ENCODE peak calls at places on chromosomes 6 and 20, in four cellular contexts. V is IMR-90; O is body of pancreas; T is CD4-positive, CD25-positive, alpha-beta regulatory T cell. N is an unnamed sample. For H3K4me1 and H3K36me3, the result is how much of the 10 kb centered on the place peaks cover.

GRCh38 chr20:41222703-41223102 is 85.4 kb downstream of the PLCG1 start:
- DNase-seq in O (no peak), T (no peak), V (peak), N (no peak)

GRCh38 chr6:113909224-113909856 is 52.2 kb downstream of the MARCKS start:
- DNase-seq in O (no peak), T (no peak), V (peak), N (no peak)

GRCh38 chr6:105785412-105785811 is 300.7 kb upstream of the PRDM1 start:
- DNase-seq in T (no peak), V (no peak), O (no peak), N (no peak)

GRCh38 chr6:150361876-150362275 is 6.9 kb upstream of the IYD start:
- DNase-seq in T (no peak), O (no peak), V (no peak), N (no peak)

GRCh38 chr6:55210952-55211351 is 36.6 kb downstream of the HCRTR2 start:
- DNase-seq in V (no peak), O (no peak), T (no peak), N (no peak)

GRCh38 chr6:47736083-47736700 is 37.8 kb downstream of the ADGRF4 start:
- DNase-seq in V (no peak), T (no peak), O (no peak), N (peak)

GRCh38 chr20:373171-373890 is 7.2 kb upstream of the TRIB3 start:
- DNase-seq in V (peak), O (no peak), T (no peak), N (no peak)

GRCh38 chr20:40175296-40175695 is 513.7 kb downstream of the MAFB start:
- DNase-seq in V (no peak), O (no peak), T (no peak), N (no peak)

GRCh38 chr6:114785235-114786127 is 442.7 kb upstream of the HS3ST5 start:
- DNase-seq in O (no peak), V (no peak), T (no peak), N (no peak)

GRCh38 chr6:113293106-113293505 is 564.0 kb upstream of the MARCKS start:
- DNase-seq in V (no peak), T (no peak), O (no peak), N (no peak)

GRCh38 chr6:139257291-139257690 is 34.5 kb downstream of the TXLNB start:
- DNase-seq in T (no peak), V (no peak), O (no peak), N (no peak)

GRCh38 chr6:139265512-139266190 is 26.1 kb downstream of the TXLNB start:
- DNase-seq in O (no peak), V (no peak), T (no peak), N (no peak)

GRCh38 chr6:139257821-139258398 is 33.9 kb downstream of the TXLNB start:
- DNase-seq in T (no peak), V (no peak), O (no peak), N (no peak)

GRCh38 chr6:139262519-139263300 is 29.1 kb downstream of the TXLNB start:
- DNase-seq in T (no peak), O (no peak), V (peak), N (no peak)
- H3K4me3 ChIP-seq in T (peak), O (no peak), V (no peak), N (no peak)

DNA sequence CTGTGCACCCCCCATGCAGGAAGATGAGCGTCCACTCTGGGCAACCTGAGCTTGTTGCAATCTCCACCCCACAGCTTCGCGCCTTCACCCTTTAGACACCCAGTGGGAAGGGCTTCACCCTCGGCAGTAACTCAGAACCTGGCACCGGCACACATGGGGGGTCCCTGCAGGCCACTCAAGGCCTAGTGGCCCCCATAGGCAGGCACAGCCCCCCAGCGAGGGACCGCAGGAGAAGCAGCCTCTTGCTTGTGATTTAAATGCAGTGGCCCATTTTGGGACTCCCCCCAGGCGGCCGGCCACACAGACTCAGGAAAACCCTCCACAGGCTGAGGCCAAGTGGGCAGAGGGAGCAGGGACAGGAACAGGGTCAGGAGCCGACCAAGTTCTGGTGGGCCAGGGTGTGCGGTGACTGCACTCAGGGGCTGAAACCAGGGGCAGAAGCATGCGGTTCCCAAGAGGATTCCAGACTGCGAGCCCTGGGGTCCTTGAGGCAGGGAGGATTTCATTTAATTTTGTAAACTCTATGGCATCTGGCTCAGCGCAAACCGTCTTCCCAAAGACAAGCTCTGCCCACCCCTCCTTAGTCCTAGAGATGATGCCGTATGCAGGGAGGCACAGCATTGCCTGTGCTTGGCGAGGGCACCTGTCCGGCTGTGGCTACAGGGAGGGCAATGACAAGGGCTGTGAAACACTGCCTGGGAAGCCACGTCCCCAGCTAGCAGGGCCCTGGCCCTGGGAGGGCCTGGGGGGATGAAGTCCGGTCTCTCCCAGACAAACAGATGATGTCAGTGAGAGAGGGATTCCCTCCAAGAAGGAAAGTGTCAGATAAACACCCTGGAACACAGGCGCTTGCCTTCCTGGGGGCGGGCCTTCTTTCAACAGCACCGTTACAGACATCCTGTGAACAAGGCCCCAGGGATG is 52.9 kb upstream of the GPR31 start:
- DNase-seq in V (no peak), O (no peak), T (no peak), N (no peak)
- H3K4me1 ChIP-seq in V (under half), O (under half), T (under half), N (under half)

GRCh38 chr6:37174196-37174514 is 4.2 kb downstream of the PIM1 start:
- DNase-seq in V (no peak), T (no peak), O (no peak), N (no peak)

GRCh38 chr6:37176268-37177082 is 6.5 kb downstream of the PIM1 start:
- DNase-seq in T (no peak), V (no peak), O (no peak), N (no peak)

GRCh38 chr6:37177083-37177949 is 7.4 kb downstream of the PIM1 start:
- DNase-seq in V (no peak), O (no peak), T (no peak), N (no peak)

GRCh38 chr6:37174515-37175331 is 4.8 kb downstream of the PIM1 start:
- DNase-seq in T (no peak), V (no peak), O (no peak), N (no peak)

GRCh38 chr6:37175332-37176267 is 5.6 kb downstream of the PIM1 start:
- DNase-seq in V (no peak), O (no peak), T (no peak), N (no peak)
- H3K36me3 ChIP-seq in V (under half), O (under half), T (under half), N (under half)

GRCh38 chr6:143775326-143775725 is 67.8 kb upstream of the LTV1 start:
- DNase-seq in O (no peak), T (no peak), V (no peak), N (no peak)

GRCh38 chr6:143783077-143783476 is 60.1 kb upstream of the LTV1 start:
- DNase-seq in O (no peak), T (no peak), V (no peak), N (no peak)

GRCh38 chr6:143774347-143774746 is 68.8 kb upstream of the LTV1 start:
- DNase-seq in O (no peak), T (no peak), V (no peak), N (no peak)

GRCh38 chr6:143782517-143782916 is 60.6 kb upstream of the LTV1 start:
- DNase-seq in T (no peak), O (no peak), V (no peak), N (no peak)

DNA sequence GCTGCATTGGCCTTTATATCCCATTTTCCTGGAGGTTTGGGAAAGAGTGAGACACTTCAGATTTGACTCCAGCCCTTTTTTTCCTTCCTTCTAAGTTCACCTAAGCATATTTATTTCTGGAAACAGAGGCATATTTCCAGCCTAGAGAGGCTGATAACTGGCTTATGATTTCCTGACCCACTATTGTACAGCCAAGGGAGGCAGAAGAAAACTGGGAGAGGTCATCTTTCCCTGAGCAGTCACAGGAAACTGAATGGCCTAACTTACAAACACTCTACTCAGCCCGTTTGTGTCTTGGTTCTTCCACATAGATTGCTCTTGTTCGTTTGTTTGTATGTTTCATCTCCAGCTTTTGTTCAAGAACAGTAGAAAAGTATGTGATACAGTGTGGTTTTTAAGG is 64.2 kb upstream of the LTV1 start:
- DNase-seq in V (no peak), T (no peak), O (no peak), N (no peak)
- H3K4me3 ChIP-seq in V (no peak), T (no peak), O (no peak), N (no peak)

DNA sequence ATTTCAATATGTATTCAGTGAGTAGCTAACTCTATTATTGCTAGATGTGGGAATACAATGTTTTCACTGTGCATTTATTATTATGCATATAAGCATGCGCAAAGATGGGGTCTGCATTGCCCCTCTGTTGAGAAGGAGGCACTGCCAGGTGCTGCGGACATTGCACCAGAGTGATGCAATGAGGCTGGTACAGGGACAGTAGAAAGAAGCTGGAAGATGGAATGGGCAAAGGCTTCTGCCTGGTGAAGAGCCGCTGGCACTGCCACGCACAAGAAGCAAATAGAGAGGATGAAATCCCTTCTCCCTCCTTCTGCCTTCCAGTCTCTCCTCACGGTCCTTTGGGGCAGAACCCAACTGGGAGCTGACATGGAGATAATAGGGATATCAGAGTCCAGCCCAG is 154.5 kb upstream of the TNFAIP3 start:
- DNase-seq in T (no peak), O (no peak), V (no peak), N (no peak)
- H3K4me1 ChIP-seq in T (half or more), O (under half), V (under half), N (under half)

N was measured in mucosa of descending colon.